ENCODE peak calls at places on chromosomes 6 and 20, in six cellular contexts. One of them, this sample, is unnamed.

GRCh38 chr20:35008411-35009342 is 53.0 kb downstream of the MYH7B start:
- DNase-seq in WTC11: no peak
- DNase-seq in HepG2: no peak
- DNase-seq in HCT116: no peak
- DNase-seq in K562: no peak
- DNase-seq in H1: no peak
- DNase-seq in this sample: no peak

GRCh38 chr20:13783528-13783927 is 1.2 kb downstream of the ESF1 start:
- DNase-seq in WTC11: no peak
- DNase-seq in HepG2: no peak
- DNase-seq in HCT116: no peak
- DNase-seq in K562: no peak
- DNase-seq in H1: no peak
- DNase-seq in this sample: no peak

GRCh38 chr6:44960898-44961297 is 367.2 kb upstream of the RUNX2 start:
- DNase-seq in WTC11: no peak
- DNase-seq in HepG2: peak
- DNase-seq in HCT116: peak
- DNase-seq in K562: peak
- DNase-seq in H1: no peak
- DNase-seq in this sample: peak

GRCh38 chr6:149960488-149960887 is 3.3 kb upstream of the ULBP1 start:
- DNase-seq in WTC11: no peak
- DNase-seq in HepG2: no peak
- DNase-seq in HCT116: no peak
- DNase-seq in K562: no peak
- DNase-seq in H1: no peak
- DNase-seq in this sample: no peak

GRCh38 chr20:36154696-36155628 is at the start of gene EPB41L1:
- DNase-seq in WTC11: peak
- DNase-seq in HepG2: no peak
- DNase-seq in HCT116: no peak
- DNase-seq in K562: no peak
- DNase-seq in H1: no peak
- DNase-seq in this sample: no peak

GRCh38 chr20:63847374-63848002 is 13.8 kb upstream of the ABHD16B start:
- DNase-seq in WTC11: peak
- DNase-seq in HepG2: no peak
- DNase-seq in HCT116: no peak
- DNase-seq in K562: peak
- DNase-seq in H1: no peak
- DNase-seq in this sample: no peak

GRCh38 chr6:129432738-129433137 is 277.2 kb downstream of the ARHGAP18 start:
- DNase-seq in WTC11: no peak
- DNase-seq in HepG2: peak
- DNase-seq in HCT116: peak
- DNase-seq in K562: peak
- DNase-seq in H1: no peak
- DNase-seq in this sample: no peak

GRCh38 chr6:22068561-22069346 is 228.1 kb downstream of the PRL start:
- DNase-seq in WTC11: no peak
- DNase-seq in HepG2: no peak
- DNase-seq in HCT116: no peak
- DNase-seq in K562: no peak
- DNase-seq in H1: no peak
- DNase-seq in this sample: peak

GRCh38 chr6:109440325-109441068 is at the start of the genes PPIL6 and SMPD2:
- DNase-seq in WTC11: peak
- DNase-seq in HepG2: peak
- DNase-seq in HCT116: peak
- DNase-seq in K562: peak
- DNase-seq in H1: peak
- DNase-seq in this sample: no peak

GRCh38 chr6:72783667-72784066 is 161.8 kb downstream of the KCNQ5 start:
- DNase-seq in WTC11: no peak
- DNase-seq in HepG2: no peak
- DNase-seq in HCT116: no peak
- DNase-seq in K562: no peak
- DNase-seq in H1: no peak
- DNase-seq in this sample: no peak

GRCh38 chr20:56443654-56444540 is 24.5 kb upstream of the RTF2 start:
- DNase-seq in WTC11: no peak
- DNase-seq in HepG2: peak
- DNase-seq in HCT116: no peak
- DNase-seq in K562: no peak
- DNase-seq in H1: no peak
- DNase-seq in this sample: no peak

GRCh38 chr6:11815231-11815630 is 36.6 kb upstream of the ADTRP start:
- DNase-seq in WTC11: no peak
- DNase-seq in HepG2: no peak
- DNase-seq in HCT116: no peak
- DNase-seq in K562: no peak
- DNase-seq in H1: no peak
- DNase-seq in this sample: no peak

GRCh38 chr6:48552905-48553304 is 441.9 kb upstream of the PTCHD4 start:
- DNase-seq in WTC11: no peak
- DNase-seq in HepG2: no peak
- DNase-seq in HCT116: no peak
- DNase-seq in K562: no peak
- DNase-seq in H1: no peak
- DNase-seq in this sample: no peak
- TF ChIP-seq ATF3 in WTC11: no peak
- TF ChIP-seq ATF3 in HepG2: no peak
- TF ChIP-seq ATF3 in HCT116: no peak
- TF ChIP-seq ATF3 in K562: no peak
- TF ChIP-seq ATF3 in H1: no peak
- TF ChIP-seq ATF3 in this sample: no peak

GRCh38 chr6:148924226-148924989 is 177.6 kb downstream of the UST start:
- DNase-seq in WTC11: no peak
- DNase-seq in HepG2: no peak
- DNase-seq in HCT116: no peak
- DNase-seq in K562: no peak
- DNase-seq in H1: no peak
- DNase-seq in this sample: no peak
- TF ChIP-seq ATF3 in WTC11: no peak
- TF ChIP-seq ATF3 in HepG2: no peak
- TF ChIP-seq ATF3 in HCT116: no peak
- TF ChIP-seq ATF3 in K562: no peak
- TF ChIP-seq ATF3 in H1: no peak
- TF ChIP-seq ATF3 in this sample: no peak

GRCh38 chr6:89411019-89411268 is 1.1 kb downstream of the RRAGD start:
- DNase-seq in WTC11: no peak
- DNase-seq in HepG2: no peak
- DNase-seq in HCT116: no peak
- DNase-seq in K562: no peak
- DNase-seq in H1: no peak
- DNase-seq in this sample: no peak
- TF ChIP-seq ATF3 in WTC11: no peak
- TF ChIP-seq ATF3 in HepG2: no peak
- TF ChIP-seq ATF3 in HCT116: no peak
- TF ChIP-seq ATF3 in K562: no peak
- TF ChIP-seq ATF3 in H1: no peak
- TF ChIP-seq ATF3 in this sample: no peak

GRCh38 chr20:41080866-41081265 is 52.2 kb downstream of the TOP1 start:
- DNase-seq in WTC11: no peak
- DNase-seq in HepG2: no peak
- DNase-seq in HCT116: no peak
- DNase-seq in K562: no peak
- DNase-seq in H1: no peak
- DNase-seq in this sample: no peak

GRCh38 chr20:41082306-41082705 is 53.7 kb downstream of the TOP1 start:
- DNase-seq in WTC11: no peak
- DNase-seq in HepG2: no peak
- DNase-seq in HCT116: no peak
- DNase-seq in K562: no peak
- DNase-seq in H1: no peak
- DNase-seq in this sample: no peak

GRCh38 chr20:41079066-41079465 is 50.4 kb downstream of the TOP1 start:
- DNase-seq in WTC11: no peak
- DNase-seq in HepG2: no peak
- DNase-seq in HCT116: no peak
- DNase-seq in K562: no peak
- DNase-seq in H1: no peak
- DNase-seq in this sample: no peak

GRCh38 chr20:41078329-41078728 is 49.7 kb downstream of the TOP1 start:
- DNase-seq in WTC11: no peak
- DNase-seq in HepG2: peak
- DNase-seq in HCT116: no peak
- DNase-seq in K562: peak
- DNase-seq in H1: no peak
- DNase-seq in this sample: peak

GRCh38 chr20:41081276-41081814 is 52.7 kb downstream of the TOP1 start:
- DNase-seq in WTC11: no peak
- DNase-seq in HepG2: no peak
- DNase-seq in HCT116: no peak
- DNase-seq in K562: no peak
- DNase-seq in H1: no peak
- DNase-seq in this sample: no peak
- TF ChIP-seq ATF3 in WTC11: no peak
- TF ChIP-seq ATF3 in HepG2: no peak
- TF ChIP-seq ATF3 in HCT116: no peak
- TF ChIP-seq ATF3 in K562: no peak
- TF ChIP-seq ATF3 in H1: no peak
- TF ChIP-seq ATF3 in this sample: no peak

GRCh38 chr6:19736066-19736465 is 101.1 kb upstream of the ID4 start:
- DNase-seq in WTC11: no peak
- DNase-seq in HepG2: no peak
- DNase-seq in HCT116: no peak
- DNase-seq in K562: no peak
- DNase-seq in H1: no peak
- DNase-seq in this sample: no peak

GRCh38 chr6:19734519-19734918 is 102.7 kb upstream of the ID4 start:
- DNase-seq in WTC11: no peak
- DNase-seq in HepG2: no peak
- DNase-seq in HCT116: no peak
- DNase-seq in K562: no peak
- DNase-seq in H1: no peak
- DNase-seq in this sample: no peak

GRCh38 chr6:19734061-19734460 is 103.1 kb upstream of the ID4 start:
- DNase-seq in WTC11: no peak
- DNase-seq in HepG2: no peak
- DNase-seq in HCT116: no peak
- DNase-seq in K562: no peak
- DNase-seq in H1: no peak
- DNase-seq in this sample: no peak

GRCh38 chr6:19731286-19731685 is 105.9 kb upstream of the ID4 start:
- DNase-seq in WTC11: no peak
- DNase-seq in HepG2: peak
- DNase-seq in HCT116: peak
- DNase-seq in K562: no peak
- DNase-seq in H1: no peak
- DNase-seq in this sample: no peak
- TF ChIP-seq ATF3 in WTC11: no peak
- TF ChIP-seq ATF3 in HepG2: no peak
- TF ChIP-seq ATF3 in HCT116: no peak
- TF ChIP-seq ATF3 in K562: no peak
- TF ChIP-seq ATF3 in H1: no peak
- TF ChIP-seq ATF3 in this sample: no peak

DNA sequence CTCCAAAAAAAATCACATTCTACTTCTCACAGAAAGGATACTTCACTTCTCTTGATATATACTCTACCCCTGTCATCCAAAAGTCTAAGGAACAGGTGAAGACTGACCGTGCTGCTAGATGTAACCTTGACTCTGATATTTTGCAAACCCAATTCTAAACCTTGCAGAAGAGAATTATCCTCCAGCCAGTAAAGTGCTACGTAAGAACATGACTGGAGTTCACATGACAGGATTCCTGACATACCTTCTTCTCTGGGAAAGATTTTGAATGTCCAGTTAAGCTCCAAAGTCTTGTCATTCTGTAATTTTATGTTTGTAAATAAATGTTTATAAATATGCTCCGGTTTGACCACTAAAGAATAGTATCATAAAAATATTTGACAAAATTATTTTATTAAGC is 35.8 kb downstream of the BTBD9 start:
- DNase-seq in WTC11: no peak
- DNase-seq in HepG2: no peak
- DNase-seq in HCT116: no peak
- DNase-seq in K562: no peak
- DNase-seq in H1: no peak
- DNase-seq in this sample: no peak
- TF ChIP-seq ATF3 in WTC11: no peak
- TF ChIP-seq ATF3 in HepG2: no peak
- TF ChIP-seq ATF3 in HCT116: no peak
- TF ChIP-seq ATF3 in K562: no peak
- TF ChIP-seq ATF3 in H1: no peak
- TF ChIP-seq ATF3 in this sample: no peak

GRCh38 chr6:69693749-69694148 is 103.1 kb downstream of the LMBRD1 start:
- DNase-seq in WTC11: no peak
- DNase-seq in HepG2: no peak
- DNase-seq in HCT116: no peak
- DNase-seq in K562: no peak
- DNase-seq in H1: no peak
- DNase-seq in this sample: no peak

GRCh38 chr6:69699655-69700054 is 97.2 kb downstream of the LMBRD1 start:
- DNase-seq in WTC11: no peak
- DNase-seq in HepG2: no peak
- DNase-seq in HCT116: no peak
- DNase-seq in K562: no peak
- DNase-seq in H1: no peak
- DNase-seq in this sample: no peak

GRCh38 chr6:69690986-69691385 is 105.8 kb downstream of the LMBRD1 start:
- DNase-seq in WTC11: no peak
- DNase-seq in HepG2: no peak
- DNase-seq in HCT116: no peak
- DNase-seq in K562: no peak
- DNase-seq in H1: no peak
- DNase-seq in this sample: no peak

GRCh38 chr6:69696273-69696672 is 100.5 kb downstream of the LMBRD1 start:
- DNase-seq in WTC11: no peak
- DNase-seq in HepG2: no peak
- DNase-seq in HCT116: peak
- DNase-seq in K562: no peak
- DNase-seq in H1: no peak
- DNase-seq in this sample: no peak
- TF ChIP-seq ATF3 in WTC11: no peak
- TF ChIP-seq ATF3 in HepG2: no peak
- TF ChIP-seq ATF3 in HCT116: no peak
- TF ChIP-seq ATF3 in K562: no peak
- TF ChIP-seq ATF3 in H1: no peak
- TF ChIP-seq ATF3 in this sample: no peak

This sample was measured in GM12878.